ENCODE peak calls at places on chromosomes 16 and 17, in ten cellular contexts. K is activated CD4-positive, alpha-beta T cell treated with anti-CD3 and anti-CD28 coated beads, Interleukin-2, amount 50 U/mL, for 4 hours; S is GM20000; M is ovary; Q is OCI-M1; T is hepatic stellate cell; G is dermis blood vessel endothelial cell; E is transverse colon; R is stimulated activated CD4-positive, alpha-beta T cell treated with anti-CD3 and anti-CD28 coated beads, TNF-alpha, amount 100 ng/mL, for 4 hours; Z is Caki2. B is an unnamed sample.

GRCh38 chr16:56611281-56611833 is 3.0 kb downstream of the MT2A start:
- DNase-seq in Z (peak), T (no peak), M (peak), K (no peak), R (no peak), G (peak), S (no peak), Q (no peak), E (no peak), B (peak)

GRCh38 chr17:57578608-57578990 is 166.5 kb downstream of the CCDC182 start:
- DNase-seq in K (no peak), T (no peak), Q (no peak), G (no peak), S (peak), Z (no peak), E (no peak), M (no peak), R (no peak), B (no peak)

GRCh38 chr17:61088556-61088955 is 311.1 kb upstream of the TBX2 start:
- DNase-seq in S (no peak), M (no peak), K (no peak), T (no peak), Q (no peak), G (no peak), Z (no peak), R (no peak), E (no peak), B (no peak)

GRCh38 chr16:15509051-15509592 is 74.7 kb downstream of the BMERB1 start:
- DNase-seq in E (no peak), T (no peak), K (no peak), G (no peak), M (no peak), S (no peak), Z (no peak), Q (no peak), R (no peak), B (no peak)

GRCh38 chr16:73058616-73059409 is 10.9 kb upstream of the ZFHX3 start:
- DNase-seq in E (no peak), Q (no peak), S (peak), M (peak), R (no peak), G (peak), K (no peak), Z (peak), T (no peak), B (peak)

GRCh38 chr17:75832652-75833400 is 11.4 kb downstream of the UNC13D start:
- DNase-seq in G (no peak), K (no peak), E (no peak), R (no peak), Q (no peak), T (no peak), Z (no peak), S (peak), M (no peak), B (no peak)

GRCh38 chr17:81176656-81177055 is 10.6 kb upstream of the AATK start:
- DNase-seq in E (no peak), S (no peak), G (peak), Z (no peak), K (no peak), Q (no peak), R (no peak), M (no peak), T (no peak), B (no peak)

GRCh38 chr16:23149267-23149992 is at the start of gene USP31:
- DNase-seq in T (peak), G (peak), S (peak), E (peak), M (peak), K (peak), R (peak), Z (peak), Q (peak), B (peak)

GRCh38 chr17:62732125-62732524 is 76.0 kb downstream of the MARCHF10 start:
- DNase-seq in K (no peak), M (no peak), E (no peak), G (no peak), S (no peak), R (no peak), T (no peak), Q (no peak), Z (no peak), B (no peak)

GRCh38 chr16:76573281-76573680 is 296.1 kb downstream of the CNTNAP4 start:
- DNase-seq in G (no peak), E (no peak), Z (no peak), T (no peak), R (no peak), M (no peak), S (no peak), Q (no peak), K (no peak), B (no peak)

GRCh38 chr17:48734328-48735056 is 5.9 kb upstream of the HOXB13 start:
- DNase-seq in Q (no peak), G (no peak), K (no peak), T (no peak), M (no peak), R (no peak), S (no peak), E (no peak), Z (no peak), B (no peak)

GRCh38 chr16:77450790-77451487 is 16.1 kb upstream of the ADAMTS18 start:
- DNase-seq in Z (no peak), M (no peak), G (no peak), E (no peak), R (no peak), K (no peak), T (no peak), Q (no peak), S (no peak), B (no peak)

GRCh38 chr17:80111702-80112470 is 10.5 kb downstream of the GAA start:
- DNase-seq in Q (no peak), S (no peak), E (no peak), R (no peak), M (no peak), T (no peak), G (no peak), K (no peak), Z (no peak), B (no peak)

GRCh38 chr17:4497101-4497824 is 1.4 kb upstream of the SPNS2 start:
- DNase-seq in Q (no peak), E (no peak), R (no peak), M (no peak), K (no peak), T (no peak), G (peak), Z (peak), S (peak), B (no peak)

GRCh38 chr17:40034426-40035161 is 19.4 kb downstream of the CSF3 start:
- DNase-seq in Z (no peak), K (no peak), Q (no peak), G (no peak), M (no peak), R (no peak), S (no peak), E (no peak), T (peak), B (no peak)

GRCh38 chr16:20676268-20676828 is 21.1 kb downstream of the ACSM1 start:
- DNase-seq in Z (no peak), R (no peak), K (no peak), E (peak), M (no peak), S (no peak), Q (peak), G (no peak), T (no peak), B (peak)

GRCh38 chr17:43129671-43130010 is 4.5 kb upstream of the BRCA1 start:
- DNase-seq in R (no peak), S (no peak), G (peak), T (no peak), K (no peak), E (no peak), Z (no peak), Q (no peak), M (no peak), B (peak)

GRCh38 chr17:54891176-54891821 is 9.4 kb upstream of the TOM1L1 start:
- DNase-seq in S (no peak), E (no peak), Q (peak), G (peak), Z (peak), R (no peak), T (peak), M (no peak), K (no peak), B (peak)

B was measured in endothelial cell of umbilical vein.